ENCODE peak calls at places on chromosomes 5 and 9, in four cellular contexts. P is K562, V is HepG2, W is GM12878. R is an unnamed sample.

GRCh38 chr9:26112724-26113123 is 434.5 kb upstream of the TUSC1 start:
- DNase-seq in P (no peak), W (no peak), V (no peak), R (no peak)

GRCh38 chr5:143913008-143913752 is 101.2 kb downstream of the HMHB1 start:
- DNase-seq in V (peak), P (no peak), W (no peak), R (no peak)

GRCh38 chr5:168659286-168659847 is 80.2 kb upstream of the PANK3 start:
- DNase-seq in P (no peak), W (no peak), V (no peak), R (no peak)

GRCh38 chr9:126375386-126375785 is 48.8 kb downstream of the MVB12B start:
- DNase-seq in W (no peak), P (no peak), V (peak), R (no peak)

GRCh38 chr5:179404321-179405053 is 59.2 kb upstream of the ADAMTS2 start:
- DNase-seq in V (no peak), W (no peak), P (no peak), R (no peak)

GRCh38 chr5:5344606-5345005 is 77.9 kb upstream of the ICE1 start:
- DNase-seq in W (no peak), P (no peak), V (no peak), R (no peak)

GRCh38 chr9:121156263-121156731 is 45.4 kb downstream of the RAB14 start:
- DNase-seq in P (no peak), W (peak), V (no peak), R (no peak)

GRCh38 chr9:4985376-4986266 is 549 bp downstream of the JAK2 start:
- DNase-seq in W (no peak), P (peak), V (no peak), R (peak)

GRCh38 chr9:129089246-129089645 is 8.3 kb downstream of the DOLPP1 start:
- DNase-seq in W (no peak), P (no peak), V (no peak), R (no peak)

GRCh38 chr5:158450761-158451160 is 591.8 kb upstream of the CLINT1 start:
- DNase-seq in W (no peak), P (no peak), V (no peak), R (no peak)

GRCh38 chr5:28403846-28404245 is 1365.5 kb upstream of the CDH9 start:
- DNase-seq in W (no peak), V (no peak), P (no peak), R (no peak)

GRCh38 chr9:136761545-136761981 is 2.8 kb downstream of the LCN15 start:
- DNase-seq in V (no peak), W (no peak), P (no peak), R (no peak)

GRCh38 chr5:155943516-155944407 is 383.2 kb upstream of the SGCD start:
- DNase-seq in P (peak), V (peak), W (no peak), R (peak)

GRCh38 chr9:76298497-76299144 is 95.6 kb downstream of the RFK start:
- DNase-seq in W (no peak), V (no peak), P (no peak), R (no peak)

GRCh38 chr5:82265052-82265451 is 13.1 kb downstream of the RPS23 start:
- DNase-seq in W (no peak), P (no peak), V (no peak), R (no peak)

GRCh38 chr5:131263648-131264452 is at the start of gene CDC42SE2:
- DNase-seq in W (no peak), P (peak), V (peak), R (peak)

GRCh38 chr9:129026442-129027223 is 1.5 kb downstream of the SH3GLB2 start:
- DNase-seq in W (no peak), V (peak), P (peak), R (no peak)

GRCh38 chr5:94707359-94707758 is 88.9 kb downstream of the SLF1 start:
- DNase-seq in W (no peak), V (no peak), P (no peak), R (no peak)

GRCh38 chr9:77846957-77847574 is 184.5 kb downstream of the GNAQ start:
- DNase-seq in W (no peak), V (no peak), P (no peak), R (no peak)

GRCh38 chr9:14403112-14403511 is 89.2 kb upstream of the NFIB start:
- DNase-seq in P (no peak), V (no peak), W (no peak), R (no peak)

GRCh38 chr5:66848749-66849641 is 252.8 kb downstream of the MAST4 start:
- DNase-seq in V (no peak), P (no peak), W (no peak), R (no peak)

GRCh38 chr5:1793301-1793740 is 6.3 kb downstream of the MRPL36 start:
- DNase-seq in W (no peak), V (no peak), P (no peak), R (no peak)

GRCh38 chr5:72956324-72957140 is 691 bp downstream of the FCHO2 start:
- DNase-seq in P (peak), W (no peak), V (peak), R (peak)

DNA sequence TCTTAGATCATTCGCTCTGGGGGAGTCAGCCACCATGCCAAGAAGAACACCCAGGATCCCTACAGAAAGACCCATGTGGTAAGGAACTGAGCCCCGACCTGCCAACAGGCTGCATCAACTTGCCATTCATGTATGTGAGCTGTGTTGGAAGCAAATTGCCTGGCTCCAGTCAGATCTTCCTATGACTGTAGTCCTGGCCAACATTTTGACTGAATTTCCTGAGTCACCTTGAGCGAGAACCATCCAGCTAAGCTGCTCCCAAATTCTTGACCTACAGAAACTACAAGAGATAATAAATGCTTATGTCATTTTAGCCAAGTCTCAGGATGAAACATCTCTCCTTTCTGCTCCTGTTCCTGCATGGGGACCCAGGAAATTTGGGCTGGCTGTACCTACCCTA is 40.0 kb upstream of the SLC44A1 start:
- DNase-seq in V (no peak), P (no peak), W (no peak), R (no peak)
- TF ChIP-seq FOXK2 in V (no peak), P (no peak), W (no peak), R (no peak)

DNA sequence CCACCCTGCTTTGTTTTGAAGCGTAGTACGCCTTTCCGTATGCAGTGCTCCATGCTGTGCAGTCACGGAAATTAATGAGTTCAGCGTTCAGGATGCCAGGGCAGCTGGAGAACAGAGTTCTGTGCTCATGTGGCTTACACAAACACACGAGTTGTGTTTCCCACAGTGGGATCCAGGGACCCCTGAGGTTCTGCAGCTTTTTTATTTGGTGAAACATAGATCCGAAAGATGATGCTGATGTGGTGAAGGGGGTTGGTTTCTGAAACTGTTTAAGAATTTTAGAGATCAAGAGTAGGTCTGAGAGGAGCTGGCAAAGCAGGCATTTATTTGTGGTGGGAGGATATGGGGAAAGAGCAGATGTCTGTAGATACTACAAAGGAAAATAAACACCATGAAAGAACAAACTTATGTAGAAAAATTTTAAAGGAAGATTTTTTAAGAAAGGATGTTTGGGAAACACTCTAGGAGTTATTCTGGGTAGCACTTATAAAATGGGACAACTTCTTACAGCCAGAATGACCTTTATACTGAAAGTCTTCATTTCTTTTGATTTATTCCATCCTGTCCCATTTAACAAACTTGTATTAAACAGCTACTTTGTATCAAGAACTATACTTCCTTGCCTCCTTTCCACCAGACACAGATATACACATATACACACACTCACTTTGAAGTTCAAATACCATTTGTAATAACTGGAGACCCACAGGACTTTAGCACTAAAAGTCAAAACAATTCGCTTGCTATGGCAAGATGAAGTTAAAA is 52.8 kb downstream of the ITGA1 start:
- DNase-seq in P (no peak), W (no peak), V (no peak), R (peak)
- TF ChIP-seq FOXK2 in P (no peak), W (no peak), V (no peak), R (no peak)

GRCh38 chr9:93899609-93900435 is 55.3 kb downstream of the BARX1 start:
- DNase-seq in P (no peak), V (no peak), W (no peak), R (no peak)
- TF ChIP-seq FOXK2 in P (no peak), V (no peak), W (no peak), R (no peak)

DNA sequence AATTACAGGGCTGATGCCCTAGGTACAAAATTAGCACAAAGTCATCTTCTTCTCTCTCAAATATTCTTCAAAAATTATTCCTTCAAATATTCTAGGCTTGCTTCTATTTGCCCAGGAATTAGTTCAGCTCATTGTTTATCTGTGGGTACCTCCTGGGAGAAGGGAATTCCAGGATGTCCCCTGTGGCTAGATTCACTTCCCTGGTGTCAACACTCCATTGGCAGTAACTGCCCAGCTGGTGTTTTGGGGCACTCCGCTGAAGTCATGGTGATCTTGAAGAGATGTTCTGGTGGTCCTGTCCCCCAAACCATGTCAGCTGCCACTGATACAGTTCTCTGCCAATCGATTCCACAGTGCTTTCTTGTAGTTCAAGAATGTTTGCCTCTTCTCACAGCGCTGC is 26.2 kb upstream of the TGFBR1 start:
- DNase-seq in V (no peak), P (no peak), W (no peak), R (no peak)
- TF ChIP-seq FOXK2 in V (no peak), P (no peak), W (no peak), R (no peak)

DNA sequence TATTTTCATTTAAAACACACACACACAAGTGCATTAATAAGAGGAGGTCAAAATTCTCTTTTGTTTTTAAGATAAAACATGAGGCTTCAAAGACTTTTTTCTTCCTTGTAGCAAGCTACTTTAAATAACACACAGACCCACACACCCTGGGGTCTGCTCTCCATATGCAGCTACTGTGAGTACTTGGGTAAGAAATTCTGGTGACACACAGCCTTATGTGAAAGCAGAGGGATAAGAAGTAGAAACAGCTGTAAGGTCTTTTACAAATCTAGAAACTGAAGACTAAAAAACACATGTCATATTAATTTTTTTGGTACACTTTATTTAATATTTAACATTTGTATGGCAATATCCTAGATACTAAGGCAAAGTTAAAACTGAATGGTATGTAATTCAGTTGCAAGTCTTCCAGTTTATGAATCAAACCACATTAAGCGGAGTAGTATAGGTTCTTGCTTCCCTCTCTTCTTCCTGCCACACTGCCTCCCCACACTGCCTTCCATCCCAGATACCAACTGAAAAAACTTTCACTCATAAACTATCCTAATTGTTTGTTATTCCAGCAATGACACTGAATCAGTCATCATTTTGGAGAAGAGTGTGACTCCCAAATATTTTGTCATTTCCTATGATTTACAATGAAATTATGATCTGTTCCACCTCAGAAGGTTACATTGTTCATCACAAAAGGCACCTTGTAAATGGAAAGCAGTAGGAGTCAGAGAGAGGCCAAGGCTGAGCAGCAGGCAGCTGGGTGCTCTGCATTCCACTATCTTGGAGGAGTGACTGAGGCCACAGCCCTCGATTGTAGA is 92.0 kb downstream of the PLCXD3 start:
- DNase-seq in P (no peak), V (no peak), W (no peak), R (no peak)
- TF ChIP-seq FOXK2 in P (no peak), V (no peak), W (no peak), R (no peak)

DNA sequence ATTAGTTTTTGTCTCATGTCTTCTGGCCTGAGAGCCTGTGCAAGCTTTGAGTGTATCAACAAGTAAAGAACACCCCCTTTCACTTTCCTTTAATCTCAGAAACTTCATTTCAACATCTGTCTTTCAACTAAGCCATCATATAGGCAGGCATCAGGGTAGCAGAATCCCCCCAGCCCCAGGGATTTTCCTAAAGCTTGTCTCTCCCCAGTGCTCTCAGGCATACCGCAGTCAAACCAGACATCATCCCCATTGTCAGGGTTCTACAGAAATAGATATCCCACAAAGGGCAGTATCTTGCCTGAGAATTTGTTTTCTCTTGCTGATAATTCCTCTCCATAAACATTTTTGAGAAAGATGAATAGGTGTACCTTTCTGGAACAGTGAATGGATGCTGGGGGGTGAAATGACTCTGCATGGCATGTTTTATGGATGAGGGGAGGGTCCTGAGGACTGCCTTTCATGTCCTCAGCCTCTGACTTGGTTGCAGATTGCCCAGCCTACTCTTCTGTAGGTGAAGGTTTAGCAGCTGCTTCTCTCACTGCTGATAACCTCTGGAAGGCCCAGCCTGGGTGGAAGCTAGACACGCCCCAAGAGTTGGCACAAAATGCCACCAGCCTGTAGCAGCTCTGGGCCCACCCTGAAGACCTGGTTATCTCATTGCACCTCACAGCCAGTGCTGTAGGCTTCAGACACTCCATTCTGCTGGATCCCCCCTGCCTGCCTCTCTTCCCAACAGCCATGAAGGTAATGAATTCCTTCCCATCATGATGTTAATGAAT is 20.5 kb upstream of the SHB start:
- DNase-seq in W (no peak), P (no peak), V (no peak), R (no peak)
- TF ChIP-seq FOXK2 in W (no peak), P (no peak), V (no peak), R (no peak)

GRCh38 chr5:54519083-54519541 is 1.6 kb downstream of the SNX18 start:
- DNase-seq in W (no peak), P (no peak), V (no peak), R (no peak)
- TF ChIP-seq FOXK2 in W (no peak), P (no peak), V (no peak), R (no peak)

GRCh38 chr9:131874916-131875670 is 135.2 kb upstream of the RAPGEF1 start:
- DNase-seq in P (no peak), W (no peak), V (no peak), R (no peak)
- TF ChIP-seq FOXK2 in P (no peak), W (no peak), V (no peak), R (no peak)

GRCh38 chr9:91421987-91422765 is 1.5 kb downstream of the NFIL3 start:
- DNase-seq in P (peak), W (no peak), V (peak), R (no peak)
- TF ChIP-seq FOXK2 in P (no peak), W (no peak), V (no peak), R (no peak)

DNA sequence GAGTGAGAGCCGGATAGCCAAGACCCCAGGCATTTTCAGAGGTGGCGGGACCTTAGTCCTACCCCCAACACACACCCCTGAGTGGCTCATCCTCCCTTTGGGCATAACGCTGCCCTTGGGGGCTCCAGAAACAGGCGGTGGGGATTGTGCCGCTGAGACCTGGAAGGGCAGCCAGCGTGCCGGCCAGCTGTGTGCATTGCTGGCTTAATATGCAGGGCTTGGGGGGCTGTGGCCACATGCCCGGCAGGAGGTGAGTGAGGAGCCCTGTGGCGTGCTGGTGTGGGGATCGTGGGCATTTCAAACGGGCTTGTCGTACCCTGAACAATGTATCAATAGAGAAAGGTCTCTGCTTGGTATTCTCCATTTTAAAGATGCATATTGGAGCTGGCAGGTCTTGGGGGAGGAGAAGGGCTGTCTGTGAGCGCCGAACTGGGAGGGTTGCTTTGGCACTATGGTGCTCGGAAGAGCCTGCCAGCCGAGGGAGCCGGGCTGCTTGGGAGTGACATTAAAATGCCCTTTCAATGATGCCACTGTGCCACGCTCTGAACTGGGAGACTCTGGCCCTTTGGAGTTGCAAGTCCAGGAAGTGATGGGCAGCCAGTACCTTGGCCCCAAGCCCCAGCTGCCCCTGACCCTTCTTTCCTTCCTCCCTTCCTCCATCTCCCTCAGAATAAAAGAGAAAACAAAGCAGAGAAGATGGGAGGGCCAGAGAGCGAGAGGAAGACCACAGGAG is 11.2 kb upstream of the OLFM1 start:
- DNase-seq in P (no peak), W (no peak), V (no peak), R (no peak)
- TF ChIP-seq FOXK2 in P (no peak), W (no peak), V (no peak), R (no peak)

R was measured in HEK293T.